ENCODE peak calls at places on chromosomes 3 and 15, in nine cellular contexts. W, H, U, F, Q, L, I, R and S are unnamed samples. For H3K4me1 and H3K36me3, the result is how much of the 10 kb centered on the place peaks cover.

GRCh38 chr15:63015618-63016017 is 26.9 kb upstream of the TPM1 start:
- DNase-seq in L (peak), U (no peak), I (no peak), W (no peak), R (no peak), Q (no peak), H (peak), F (no peak), S (peak)

GRCh38 chr3:139944256-139944910 is 9.4 kb downstream of the CLSTN2 start:
- DNase-seq in H (no peak), W (no peak), R (no peak), I (no peak), Q (no peak), U (no peak), F (no peak), L (no peak), S (no peak)

GRCh38 chr15:31317980-31318342 is 8.7 kb upstream of the KLF13 start:
- DNase-seq in I (no peak), Q (no peak), F (no peak), R (no peak), L (no peak), W (no peak), U (no peak), H (no peak), S (no peak)

GRCh38 chr15:22927761-22928160 is 52.4 kb downstream of the CYFIP1 start:
- DNase-seq in U (no peak), L (no peak), F (no peak), H (peak), R (no peak), W (no peak), I (no peak), Q (no peak), S (no peak)

GRCh38 chr15:45499426-45499825 is 23.1 kb downstream of the SLC30A4 start:
- DNase-seq in H (no peak), U (no peak), F (no peak), R (no peak), W (peak), Q (no peak), L (no peak), I (no peak), S (no peak)

GRCh38 chr15:51726302-51727073 is 11.0 kb downstream of the LYSMD2 start:
- DNase-seq in L (peak), Q (no peak), U (peak), H (peak), W (peak), R (peak), F (no peak), I (peak), S (no peak)

GRCh38 chr3:94179059-94179458 is 116.2 kb downstream of the NSUN3 start:
- DNase-seq in W (no peak), L (no peak), U (no peak), F (no peak), H (no peak), Q (no peak), R (no peak), I (no peak), S (no peak)

GRCh38 chr3:177776656-177777055 is 579.4 kb upstream of the TBL1XR1 start:
- DNase-seq in F (no peak), R (peak), H (no peak), W (peak), U (peak), L (no peak), I (no peak), Q (no peak), S (no peak)

GRCh38 chr15:98774756-98775497 is 126.6 kb downstream of the IGF1R start:
- DNase-seq in U (peak), Q (no peak), I (no peak), L (no peak), H (no peak), F (no peak), R (no peak), W (no peak), S (no peak)

GRCh38 chr3:87309601-87310000 is 33.2 kb upstream of the POU1F1 start:
- DNase-seq in H (no peak), W (no peak), Q (no peak), F (no peak), L (no peak), I (no peak), U (no peak), R (no peak), S (no peak)

GRCh38 chr3:174243194-174243593 is 615.9 kb upstream of the NAALADL2 start:
- DNase-seq in H (peak), L (no peak), R (no peak), I (no peak), Q (no peak), U (no peak), F (no peak), W (no peak), S (no peak)

GRCh38 chr3:158140396-158140795 is 30.5 kb downstream of the RSRC1 start:
- DNase-seq in Q (no peak), U (no peak), F (no peak), L (no peak), I (no peak), W (no peak), R (no peak), H (no peak), S (no peak)

GRCh38 chr3:149203758-149204157 is 17.9 kb downstream of the CP start:
- DNase-seq in U (no peak), R (no peak), F (no peak), Q (peak), L (no peak), I (no peak), W (no peak), H (no peak), S (no peak)

GRCh38 chr3:126345641-126346460 is 11.4 kb downstream of the KLF15 start:
- DNase-seq in L (no peak), F (no peak), W (no peak), U (peak), Q (no peak), H (peak), I (no peak), R (no peak), S (no peak)

GRCh38 chr3:18847583-18848197 is 300.6 kb upstream of the KCNH8 start:
- DNase-seq in L (no peak), W (peak), I (no peak), H (no peak), U (no peak), F (no peak), R (no peak), Q (peak), S (no peak)

GRCh38 chr3:143157957-143158548 is 38.5 kb downstream of the CHST2 start:
- DNase-seq in Q (no peak), U (no peak), L (no peak), W (no peak), R (no peak), H (peak), F (no peak), I (no peak), S (no peak)

GRCh38 chr3:131794766-131795381 is 239.9 kb downstream of the CPNE4 start:
- DNase-seq in I (peak), L (no peak), U (peak), W (peak), H (peak), F (no peak), R (peak), Q (peak), S (peak)

GRCh38 chr15:23578521-23579150 is 13.2 kb downstream of the MKRN3 start:
- DNase-seq in R (no peak), H (no peak), W (no peak), I (no peak), Q (no peak), U (no peak), L (no peak), F (no peak), S (no peak)

GRCh38 chr3:195410546-195410945 is 32.3 kb downstream of the ACAP2 start:
- DNase-seq in H (no peak), W (peak), I (no peak), Q (no peak), U (no peak), F (no peak), R (no peak), L (no peak), S (no peak)

GRCh38 chr3:38274864-38275649 is 7.0 kb upstream of the SLC22A14 start:
- DNase-seq in Q (no peak), W (no peak), I (no peak), U (no peak), L (no peak), H (no peak), F (no peak), R (no peak), S (no peak)

GRCh38 chr3:186042521-186043202 is 66.2 kb downstream of the ETV5 start:
- DNase-seq in H (peak), I (no peak), L (no peak), R (no peak), F (no peak), Q (no peak), U (no peak), W (no peak), S (no peak)

GRCh38 chr3:196140224-196140623 is 58.3 kb upstream of the TFRC start:
- DNase-seq in L (no peak), Q (no peak), F (no peak), U (no peak), W (no peak), I (no peak), R (no peak), H (peak), S (no peak)

GRCh38 chr3:175941352-175941751 is 1082.2 kb downstream of the NAALADL2 start:
- DNase-seq in U (peak), H (no peak), I (peak), F (no peak), R (no peak), L (no peak), Q (peak), W (peak), S (no peak)

GRCh38 chr15:75349851-75350588 is 3.2 kb downstream of the NEIL1 start:
- DNase-seq in W (no peak), H (peak), L (no peak), U (no peak), F (peak), I (no peak), Q (peak), R (no peak), S (no peak)

GRCh38 chr3:56157693-56158092 is 310.6 kb downstream of the ERC2 start:
- DNase-seq in H (peak), U (peak), L (peak), R (no peak), I (no peak), Q (peak), W (no peak), F (no peak), S (no peak)

GRCh38 chr3:136957751-136958288 is at the start of gene IL20RB:
- DNase-seq in I (peak), F (no peak), L (peak), R (no peak), H (peak), Q (no peak), U (peak), W (peak), S (no peak)

GRCh38 chr3:139506792-139507191 is 30.5 kb upstream of the RBP2 start:
- DNase-seq in F (no peak), L (no peak), W (peak), H (no peak), R (no peak), I (no peak), Q (no peak), U (peak), S (no peak)

GRCh38 chr3:183291511-183292031 is 38.5 kb downstream of the B3GNT5 start:
- DNase-seq in R (no peak), I (no peak), Q (no peak), F (no peak), W (no peak), H (no peak), L (no peak), U (no peak), S (no peak)
- H3K4me1 ChIP-seq in R (under half), I (under half), Q (under half), F (under half), W (under half), H (under half), L (under half), U (under half), S (under half)

GRCh38 chr15:43008150-43008549 is 87.6 kb upstream of the TTBK2 start:
- DNase-seq in L (no peak), W (no peak), H (no peak), Q (no peak), U (no peak), I (no peak), R (no peak), F (no peak), S (no peak)

GRCh38 chr15:43006991-43007390 is 86.4 kb upstream of the TTBK2 start:
- DNase-seq in R (no peak), F (no peak), U (no peak), H (no peak), Q (no peak), L (no peak), I (no peak), W (no peak), S (no peak)

GRCh38 chr15:43009206-43009605 is 88.6 kb upstream of the TTBK2 start:
- DNase-seq in U (no peak), H (no peak), F (no peak), R (no peak), Q (no peak), W (no peak), I (no peak), L (no peak), S (no peak)

DNA sequence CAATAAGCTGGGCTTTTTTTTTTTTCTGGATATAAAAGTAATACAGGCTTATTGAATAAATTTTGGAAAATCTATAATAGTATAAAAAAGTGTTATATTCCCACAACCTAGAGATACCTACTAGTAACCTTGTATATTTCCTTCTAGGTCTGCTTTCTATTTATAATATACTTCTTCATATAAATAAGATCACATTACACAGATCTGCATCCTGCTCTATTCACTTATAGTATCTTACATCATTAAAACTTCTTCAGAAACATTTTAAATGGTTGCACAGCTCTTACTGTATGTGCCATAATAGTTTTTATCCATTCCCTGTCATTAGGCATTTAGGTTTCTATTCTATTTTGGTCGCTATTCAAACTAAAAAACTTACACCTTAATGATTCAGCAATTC is 87.0 kb upstream of the TTBK2 start:
- DNase-seq in F (no peak), I (no peak), R (no peak), Q (no peak), W (no peak), H (no peak), L (no peak), U (no peak), S (no peak)
- H3K36me3 ChIP-seq in F (half or more), I (under half), R (under half), Q (half or more), W (under half), H (under half), L (under half), U (half or more), S (under half)

DNA sequence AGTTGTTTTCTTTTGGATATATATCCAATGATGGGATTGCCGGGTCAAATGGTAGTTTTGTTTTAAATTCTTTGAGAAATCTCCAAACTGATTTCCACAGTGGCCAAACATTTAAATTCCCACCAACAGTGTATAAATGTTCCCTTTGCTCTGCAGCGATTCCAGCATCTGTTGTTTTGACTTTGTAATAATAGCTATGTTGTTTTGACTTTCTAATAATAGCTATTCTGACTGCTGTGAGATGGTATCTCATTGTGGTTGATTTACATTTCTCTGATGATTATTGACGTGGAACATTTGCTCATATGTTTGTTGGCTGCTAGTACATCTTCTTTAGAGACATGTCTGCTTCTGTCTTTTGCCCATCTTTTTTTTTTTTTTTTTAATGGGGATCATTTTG is 332.2 kb upstream of the GBE1 start:
- DNase-seq in I (no peak), H (no peak), Q (no peak), F (no peak), U (no peak), L (no peak), R (no peak), W (no peak), S (no peak)
- H3K4me1 ChIP-seq in I (under half), H (under half), Q (under half), F (under half), U (under half), L (under half), R (under half), W (under half), S (under half)

DNA sequence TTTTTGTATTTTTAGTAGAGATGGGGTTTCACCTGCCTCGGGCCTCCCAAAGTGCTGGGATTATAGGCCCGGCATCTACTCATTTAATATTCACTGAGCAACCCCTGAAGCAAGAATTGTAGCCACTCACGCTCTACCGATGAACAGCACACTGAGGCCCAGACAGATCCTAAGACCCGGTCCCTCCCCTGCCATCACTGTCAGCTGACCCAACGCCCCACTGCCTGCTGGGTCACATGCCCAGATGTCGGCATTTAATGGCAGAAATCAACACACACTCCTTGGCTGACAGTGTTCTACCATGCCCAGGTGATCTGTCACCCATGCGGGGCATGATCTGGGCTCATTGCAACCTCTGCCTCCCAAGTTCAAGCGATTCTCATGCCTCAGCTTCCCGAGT is 3.2 kb upstream of the TMEM89 start:
- DNase-seq in H (peak), F (no peak), R (no peak), I (no peak), Q (no peak), L (no peak), U (no peak), W (no peak), S (no peak)
- H3K36me3 ChIP-seq in H (under half), F (under half), R (under half), I (under half), Q (under half), L (under half), U (under half), W (under half), S (under half)

DNA sequence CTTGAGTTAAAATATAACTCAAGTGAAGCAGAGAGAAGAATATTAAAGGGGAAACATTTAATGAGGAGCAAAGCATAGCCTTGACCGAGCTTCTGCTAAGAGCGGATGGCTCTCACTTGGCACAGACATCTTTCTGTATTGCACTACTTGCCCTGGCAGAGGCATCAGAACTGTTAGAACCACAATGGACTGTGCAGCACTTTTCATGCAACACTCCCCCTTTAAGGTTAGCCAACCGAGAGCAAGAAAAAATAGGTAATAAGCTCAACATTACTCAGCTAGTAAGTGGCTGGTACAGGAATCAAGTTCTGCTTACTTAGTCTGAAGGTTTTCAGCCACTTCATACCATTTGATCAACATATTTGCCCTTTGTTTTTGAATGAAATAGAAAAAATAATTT is 33.7 kb downstream of the CRTC3 start:
- DNase-seq in R (no peak), L (no peak), H (no peak), W (no peak), U (no peak), F (no peak), Q (no peak), I (no peak), S (no peak)
- H3K4me1 ChIP-seq in R (under half), L (under half), H (under half), W (under half), U (under half), F (half or more), Q (under half), I (under half), S (under half)

DNA sequence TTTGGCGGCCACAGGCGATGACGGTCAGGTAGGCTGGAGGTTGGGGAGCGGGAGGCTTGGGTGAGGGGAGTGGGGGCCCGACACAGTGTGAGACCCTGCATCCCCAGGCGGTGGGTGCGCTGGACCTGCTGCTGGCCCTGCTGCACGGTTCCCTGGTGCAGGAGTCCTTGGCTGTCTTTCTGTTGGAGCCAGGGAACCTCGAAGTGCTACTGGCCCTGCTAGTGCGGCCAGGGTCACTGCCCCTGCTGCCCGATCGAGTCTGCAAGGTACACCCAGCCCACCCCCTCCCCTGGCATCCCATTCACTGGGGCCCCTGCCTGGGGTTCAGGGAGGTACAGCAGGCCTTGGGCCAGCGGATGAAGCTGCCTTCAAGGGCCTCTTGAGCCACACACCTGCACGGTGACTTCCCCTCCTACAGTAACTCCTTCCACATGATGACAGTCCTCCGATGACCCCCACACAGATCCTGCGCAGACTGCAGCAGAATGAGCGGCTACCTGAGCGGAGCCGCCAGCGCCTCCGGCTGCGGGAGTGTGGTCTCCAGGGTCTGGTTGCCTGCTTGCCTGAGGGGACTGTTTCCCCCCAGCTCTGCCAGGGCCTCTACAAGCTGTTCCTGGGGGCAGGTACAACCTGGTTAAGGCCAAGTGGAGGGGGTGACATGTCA is 19.5 kb downstream of the NBEAL2 start:
- DNase-seq in U (no peak), I (no peak), W (no peak), H (peak), R (no peak), Q (no peak), F (no peak), L (peak), S (no peak)
- H3K36me3 ChIP-seq in U (under half), I (under half), W (under half), H (under half), R (under half), Q (half or more), F (half or more), L (under half), S (under half)